ENCODE peak calls at places on chromosomes 11 and 22, in eight cellular contexts. S is CD4-positive, alpha-beta T cell; T is GM12878; P is pancreas; V is brain microvascular endothelial cell; H is lower lobe of right lung; Y is thoracic aorta; G is esophagus muscularis mucosa. X is an unnamed sample.

GRCh38 chr11:117375960-117376359 is 48.3 kb downstream of the CEP164 start:
- DNase-seq in G (no peak), S (no peak), Y (no peak), P (no peak), H (no peak), T (no peak), V (no peak), X (no peak)

GRCh38 chr11:43632171-43632570 is 48.4 kb upstream of the HSD17B12 start:
- DNase-seq in T (no peak), Y (no peak), V (no peak), P (no peak), H (no peak), G (no peak), S (no peak), X (no peak)

GRCh38 chr11:72395993-72396392 is 38.3 kb downstream of the CLPB start:
- DNase-seq in Y (no peak), H (no peak), V (no peak), P (no peak), G (no peak), T (no peak), S (no peak), X (no peak)

GRCh38 chr11:128714881-128715280 is 21.0 kb downstream of the FLI1 start:
- DNase-seq in S (no peak), G (no peak), Y (no peak), P (no peak), T (no peak), V (peak; percentile 95), H (no peak), X (no peak)

GRCh38 chr22:48391171-48391711 is 1436.4 kb downstream of the BRD1 start:
- DNase-seq in V (no peak), G (peak; percentile 87), H (no peak), S (no peak), T (no peak), P (no peak), Y (no peak), X (no peak)

GRCh38 chr11:13993096-13993760 is 30.7 kb downstream of the SPON1 start:
- DNase-seq in G (peak; percentile 70), P (no peak), S (no peak), V (no peak), T (no peak), H (no peak), Y (no peak), X (no peak)

GRCh38 chr11:96002754-96003290 is 78.9 kb upstream of the MTMR2 start:
- DNase-seq in G (no peak), H (no peak), S (no peak), V (no peak), Y (no peak), P (no peak), T (no peak), X (no peak)

GRCh38 chr22:37018815-37019308 is 385 bp downstream of the TST start:
- DNase-seq in H (peak; percentile 76), T (no peak), P (peak; percentile 55), S (no peak), G (peak; percentile 93), Y (no peak), V (peak; percentile 19), X (peak; percentile 64)

GRCh38 chr22:19514831-19515565 is 9.2 kb downstream of the CLDN5 start:
- DNase-seq in G (no peak), Y (no peak), P (no peak), V (peak; percentile 46), H (no peak), S (no peak), T (no peak), X (no peak)

GRCh38 chr11:74391193-74391592 is 7.0 kb downstream of the PGM2L1 start:
- DNase-seq in V (no peak), Y (no peak), H (no peak), G (no peak), T (no peak), P (no peak), S (no peak), X (no peak)

GRCh38 chr11:61976420-61976800 is 9.0 kb upstream of the FTH1 start:
- DNase-seq in G (no peak), Y (no peak), V (no peak), H (no peak), T (no peak), S (no peak), P (no peak), X (no peak)

GRCh38 chr11:62542750-62543567 is 3.6 kb downstream of the AHNAK start:
- DNase-seq in P (peak; percentile 70), G (no peak), V (peak; percentile 55), Y (no peak), H (peak; percentile 85), S (peak; percentile 63), T (peak; percentile 51), X (peak; percentile 68)

GRCh38 chr11:79018371-79018849 is 422.4 kb downstream of the TENM4 start:
- DNase-seq in P (no peak), T (no peak), H (no peak), S (no peak), V (peak; percentile 87), Y (no peak), G (no peak), X (no peak)

GRCh38 chr11:115885446-115885978 is 381.3 kb upstream of the CADM1 start:
- DNase-seq in Y (no peak), T (no peak), P (no peak), H (no peak), G (no peak), V (no peak), S (no peak), X (no peak)

GRCh38 chr11:35281169-35281591 is 138.2 kb downstream of the SLC1A2 start:
- DNase-seq in V (no peak), P (no peak), S (no peak), Y (no peak), H (no peak), G (no peak), T (no peak), X (no peak)

GRCh38 chr11:112195906-112196305 is 20.6 kb downstream of the BCO2 start:
- DNase-seq in G (no peak), H (no peak), Y (no peak), V (no peak), P (no peak), T (no peak), S (no peak), X (no peak)

GRCh38 chr22:34430386-34430785 is 510.1 kb upstream of the LARGE1 start:
- DNase-seq in Y (no peak), H (no peak), S (no peak), P (no peak), V (no peak), G (no peak), T (no peak), X (no peak)

DNA sequence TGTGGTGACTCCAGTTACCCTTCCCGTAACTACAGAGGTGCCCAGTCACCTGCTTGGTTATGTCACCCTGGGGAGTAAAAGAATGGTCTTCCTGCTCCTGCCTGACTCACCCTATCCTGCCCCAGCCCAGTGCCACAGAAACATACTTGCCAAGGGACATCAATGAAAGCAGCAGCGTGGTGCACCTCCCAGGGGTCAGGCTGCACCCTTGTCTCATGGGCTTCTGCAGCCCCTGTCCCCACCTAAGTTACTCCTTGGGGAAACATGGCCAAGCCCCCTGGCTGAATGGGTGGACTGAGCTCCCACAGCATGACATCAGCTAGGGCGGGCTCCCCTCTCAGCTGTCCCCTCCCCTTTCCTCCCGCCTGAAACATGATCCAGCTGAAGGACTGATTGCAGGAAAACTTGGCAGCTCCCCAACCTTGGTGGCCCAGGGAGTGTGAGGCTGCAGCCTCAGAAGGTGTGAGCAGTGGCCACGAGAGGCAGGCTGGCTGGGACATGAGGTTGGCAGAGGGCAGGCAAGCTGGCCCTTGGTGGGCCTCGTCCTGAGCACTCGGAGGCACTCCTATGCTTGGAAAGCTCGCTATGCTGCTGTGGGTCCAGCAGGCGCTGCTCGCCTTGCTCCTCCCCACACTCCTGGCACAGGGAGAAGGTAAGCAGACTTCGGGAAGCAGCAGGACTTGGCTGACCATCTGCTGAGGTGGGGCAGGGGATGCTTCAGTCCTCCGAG is at the start of gene HTR3A:
- DNase-seq in V (no peak), T (no peak), H (peak; percentile 77), G (no peak), Y (no peak), P (peak; percentile 92), S (no peak), X (peak; percentile 71)
- TF ChIP-seq CTCF in V (no peak), T (no peak), H (no peak), G (no peak), Y (no peak), P (no peak), S (no peak), X (no peak)

GRCh38 chr22:46984751-46985506 is 222.5 kb downstream of the TBC1D22A start:
- DNase-seq in H (no peak), Y (no peak), P (peak; percentile 53), G (no peak), V (peak; percentile 33), T (no peak), S (no peak), X (no peak)
- TF ChIP-seq CTCF in H (no peak), Y (no peak), P (no peak), G (no peak), V (no peak), T (no peak), S (no peak), X (no peak)

GRCh38 chr11:2312232-2313042 is 10.6 kb downstream of the TSPAN32 start:
- DNase-seq in T (no peak), H (peak; percentile 45), G (no peak), P (no peak), S (no peak), Y (no peak), V (peak; percentile 16), X (no peak)
- TF ChIP-seq CTCF in T (no peak), H (no peak), G (no peak), P (no peak), S (no peak), Y (no peak), V (no peak), X (no peak)

GRCh38 chr11:110286298-110287040 is 9.9 kb downstream of the RDX start:
- DNase-seq in S (no peak), G (no peak), Y (no peak), T (no peak), V (no peak), H (no peak), P (no peak), X (no peak)
- TF ChIP-seq CTCF in S (no peak), G (no peak), Y (no peak), T (no peak), V (no peak), H (no peak), P (no peak), X (no peak)